ENCODE peak calls at places on chromosomes 6 and 20, in nine cellular contexts. J, Y, F, P, G, W, C, H and R are unnamed samples.

GRCh38 chr20:49916146-49917002 is 1.0 kb upstream of the SPATA2 start:
- DNase-seq in Y (peak; percentile 55), P (peak; percentile 97), G (no peak), F (no peak), C (no peak), J (no peak), W (no peak), H (no peak), R (no peak)

GRCh38 chr6:47700051-47700450 is 1.7 kb downstream of the ADGRF4 start:
- DNase-seq in W (no peak), P (no peak), J (no peak), C (no peak), Y (no peak), H (peak; percentile 23), F (no peak), G (no peak), R (no peak)

GRCh38 chr20:10490706-10491105 is 55.6 kb downstream of the SLX4IP start:
- DNase-seq in H (no peak), C (no peak), Y (no peak), F (peak; percentile 44), J (no peak), P (no peak), W (no peak), G (no peak), R (no peak)

GRCh38 chr6:104404377-104404776 is 455.3 kb downstream of the HACE1 start:
- DNase-seq in G (no peak), W (no peak), F (no peak), C (no peak), P (no peak), Y (no peak), H (no peak), J (no peak), R (no peak)

GRCh38 chr6:17431581-17431980 is 38.2 kb downstream of the CAP2 start:
- DNase-seq in W (no peak), J (no peak), P (no peak), F (no peak), C (no peak), Y (no peak), H (peak; percentile 40), G (no peak), R (peak; percentile 35)

GRCh38 chr20:19552144-19552895 is 205.7 kb upstream of the RIN2 start:
- DNase-seq in J (peak; percentile 52), G (no peak), C (no peak), P (no peak), F (peak; percentile 83), Y (no peak), H (no peak), W (no peak), R (no peak)

GRCh38 chr6:1679691-1680068 is 70.0 kb downstream of the FOXC1 start:
- DNase-seq in P (no peak), C (no peak), W (no peak), J (no peak), G (no peak), Y (peak; percentile 51), F (no peak), H (peak; percentile 73), R (no peak)

GRCh38 chr20:46400828-46401477 is 5.5 kb downstream of the ELMO2 start:
- DNase-seq in P (no peak), Y (no peak), C (no peak), W (no peak), G (no peak), J (no peak), H (peak; percentile 12), F (peak; percentile 28), R (no peak)

GRCh38 chr20:16216227-16217210 is 356.7 kb downstream of the KIF16B start:
- DNase-seq in Y (peak; percentile 39), G (no peak), W (no peak), F (no peak), H (peak; percentile 34), J (peak; percentile 43), C (no peak), P (no peak), R (no peak)

GRCh38 chr6:75488026-75488425 is 5.6 kb downstream of the FILIP1 start:
- DNase-seq in Y (no peak), J (no peak), W (no peak), F (no peak), C (no peak), P (no peak), H (peak; percentile 29), G (no peak), R (no peak)

GRCh38 chr20:50111829-50112495 is 988 bp downstream of the UBE2V1 start:
- DNase-seq in F (no peak), G (no peak), Y (no peak), P (no peak), H (no peak), J (no peak), C (no peak), W (no peak), R (no peak)

GRCh38 chr6:20991910-20992309 is 457.7 kb downstream of the CDKAL1 start:
- DNase-seq in Y (no peak), G (no peak), J (no peak), W (no peak), H (no peak), F (no peak), P (no peak), C (no peak), R (no peak)

GRCh38 chr20:52129611-52130010 is 62.0 kb downstream of the ZFP64 start:
- DNase-seq in Y (no peak), H (no peak), F (no peak), W (no peak), C (no peak), P (no peak), J (no peak), G (no peak), R (no peak)

GRCh38 chr20:35978041-35978513 is 9.7 kb downstream of the CNBD2 start:
- DNase-seq in H (no peak), J (no peak), W (no peak), P (no peak), C (no peak), G (no peak), Y (no peak), F (no peak), R (no peak)

GRCh38 chr6:144202879-144203468 is 52.7 kb downstream of the STX11 start:
- DNase-seq in C (no peak), H (no peak), F (no peak), W (no peak), P (no peak), G (no peak), J (no peak), Y (no peak), R (no peak)

GRCh38 chr6:44298055-44298803 is 14.9 kb downstream of the AARS2 start:
- DNase-seq in Y (no peak), W (no peak), P (no peak), G (no peak), F (no peak), C (no peak), J (no peak), H (no peak), R (no peak)

GRCh38 chr20:4828830-4829493 is 107.3 kb downstream of the PRND start:
- DNase-seq in P (no peak), G (no peak), W (no peak), C (no peak), J (peak; percentile 60), F (no peak), H (no peak), Y (no peak), R (no peak)

GRCh38 chr6:148457137-148457842 is 114.7 kb downstream of the SASH1 start:
- DNase-seq in H (peak; percentile 64), W (no peak), J (no peak), C (no peak), G (no peak), F (no peak), P (no peak), Y (no peak), R (no peak)

GRCh38 chr6:169966312-169967181 is 215.1 kb downstream of the ERMARD start:
- DNase-seq in G (no peak), P (no peak), Y (no peak), H (no peak), C (no peak), W (no peak), F (no peak), J (no peak), R (no peak)

GRCh38 chr20:11041396-11041795 is 367.6 kb upstream of the JAG1 start:
- DNase-seq in C (no peak), G (no peak), W (no peak), F (no peak), P (no peak), J (no peak), Y (no peak), H (no peak), R (no peak)

GRCh38 chr20:4113996-4114603 is 98.7 kb upstream of the RNF24 start:
- DNase-seq in F (no peak), G (no peak), J (peak; percentile 50), W (no peak), C (no peak), P (no peak), H (no peak), Y (no peak), R (no peak)

GRCh38 chr20:56875052-56875663 is 246.1 kb downstream of the TFAP2C start:
- DNase-seq in Y (no peak), H (peak; percentile 91), P (peak; percentile 74), F (no peak), C (no peak), J (no peak), W (no peak), G (no peak), R (no peak)

GRCh38 chr6:165905744-165906143 is 242.7 kb upstream of the PDE10A start:
- DNase-seq in F (no peak), Y (no peak), W (no peak), H (no peak), J (no peak), G (no peak), C (no peak), P (no peak), R (no peak)

GRCh38 chr6:105791569-105792318 is 294.4 kb upstream of the PRDM1 start:
- DNase-seq in C (no peak), P (no peak), W (no peak), H (no peak), Y (no peak), G (no peak), F (no peak), J (no peak), R (no peak)

GRCh38 chr6:166558156-166559025 is 28.1 kb downstream of the RAMACL start:
- DNase-seq in P (no peak), C (no peak), W (no peak), G (no peak), Y (no peak), H (no peak), F (no peak), J (no peak), R (no peak)

GRCh38 chr20:25336561-25337422 is 53.8 kb downstream of the ABHD12 start:
- DNase-seq in C (no peak), F (peak; percentile 35), W (no peak), H (peak; percentile 48), P (peak; percentile 49), Y (no peak), J (no peak), G (no peak), R (peak; percentile 21)

GRCh38 chr20:56383334-56383733 is 8.7 kb downstream of the AURKA start:
- DNase-seq in G (no peak), W (no peak), Y (no peak), C (no peak), J (peak; percentile 72), F (no peak), P (no peak), H (no peak), R (no peak)